ENCODE peak calls at places on chromosomes 7 and 10, in five cellular contexts. X, M, D, F and Q are unnamed samples.
A peak's percentile ranks its signal among the peaks of the same experiment; 100 is the strongest.

GRCh38 chr7:50739744-50740455 is 42.8 kb downstream of the GRB10 start:
- DNase-seq in X (no peak), M (peak; percentile 21), D (no peak), F (peak; percentile 23), Q (no peak)

GRCh38 chr7:116495737-116496136 is 3.8 kb upstream of the CAV2 start:
- DNase-seq in X (no peak), M (peak; percentile 4), D (no peak), F (no peak), Q (no peak)

GRCh38 chr7:25314729-25315267 is 86.5 kb upstream of the NPVF start:
- DNase-seq in X (no peak), M (no peak), D (no peak), F (no peak), Q (no peak)

GRCh38 chr10:112963835-112964234 is 13.8 kb downstream of the TCF7L2 start:
- DNase-seq in X (no peak), M (peak; percentile 62), D (no peak), F (peak; percentile 40), Q (peak; percentile 72)

GRCh38 chr7:141737118-141737835 is 881 bp upstream of the SSBP1 start:
- DNase-seq in X (no peak), M (no peak), D (no peak), F (peak; percentile 3), Q (peak; percentile 18)

GRCh38 chr7:90593205-90593604 is 2.9 kb upstream of the CDK14 start:
- DNase-seq in X (no peak), M (no peak), D (no peak), F (no peak), Q (no peak)

GRCh38 chr10:4670737-4671136 is 155.3 kb upstream of the AKR1E2 start:
- DNase-seq in X (no peak), M (peak; percentile 94), D (no peak), F (peak; percentile 92), Q (peak; percentile 87)

GRCh38 chr10:77959384-77959783 is 32.8 kb upstream of the DLG5 start:
- DNase-seq in X (no peak), M (no peak), D (no peak), F (peak; percentile 42), Q (no peak)